ENCODE peak calls at places on chromosomes 4 and X, in seven cellular contexts. S, J, D, C, O, H and B are unnamed samples.

GRCh38 chr4:144399927-144400326 is 246.0 kb upstream of the HHIP start:
- DNase-seq in S (no peak), J (no peak), D (no peak), C (peak; percentile 96), O (no peak), H (peak; percentile 95), B (no peak)

GRCh38 chr4:123786159-123786915 is 389.7 kb downstream of the SPRY1 start:
- DNase-seq in S (no peak), J (no peak), D (no peak), C (peak; percentile 29), O (no peak), H (no peak), B (no peak)

GRCh38 chrX:37815366-37815765 is 32.0 kb downstream of the DYNLT3 start:
- DNase-seq in S (no peak), J (no peak), D (no peak), C (no peak), O (no peak), H (no peak), B (no peak)

GRCh38 chr4:77954690-77955089 is 92.1 kb downstream of the MRPL1 start:
- DNase-seq in S (no peak), J (no peak), D (no peak), C (no peak), O (no peak), H (no peak), B (no peak)

GRCh38 chrX:7689791-7690412 is 153.1 kb upstream of the VCX start:
- DNase-seq in S (no peak), J (no peak), D (no peak), C (no peak), O (no peak), H (peak; percentile 61), B (no peak)

GRCh38 chrX:104113237-104113965 is 1.1 kb downstream of the ZCCHC18 start:
- DNase-seq in S (no peak), J (no peak), D (peak; percentile 84), C (peak; percentile 49), O (peak; percentile 48), H (peak; percentile 53), B (no peak)

GRCh38 chr4:72817012-72817411 is 248.0 kb upstream of the ADAMTS3 start:
- DNase-seq in S (no peak), J (peak; percentile 31), D (no peak), C (peak; percentile 58), O (no peak), H (no peak), B (no peak)

GRCh38 chr4:44670466-44671199 is 7.6 kb upstream of the GUF1 start:
- DNase-seq in S (no peak), J (no peak), D (no peak), C (no peak), O (no peak), H (no peak), B (no peak)

GRCh38 chrX:124208675-124209074 is 123.8 kb upstream of the TEX13D start:
- DNase-seq in S (no peak), J (no peak), D (no peak), C (no peak), O (no peak), H (no peak), B (no peak)

GRCh38 chr4:152454398-152455011 is 81.4 kb downstream of the FBXW7 start:
- DNase-seq in S (no peak), J (no peak), D (no peak), C (peak; percentile 45), O (no peak), H (peak; percentile 24), B (no peak)

GRCh38 chr4:53586121-53586816 is 5.0 kb downstream of the LNX1 start:
- DNase-seq in S (no peak), J (peak; percentile 58), D (no peak), C (peak; percentile 79), O (no peak), H (peak; percentile 74), B (no peak)

GRCh38 chr4:64784125-64784524 is 374.9 kb upstream of the TECRL start:
- DNase-seq in S (no peak), J (no peak), D (no peak), C (peak; percentile 86), O (no peak), H (peak; percentile 37), B (no peak)

GRCh38 chr4:133316874-133317273 is 167.8 kb downstream of the PCDH10 start:
- DNase-seq in S (no peak), J (no peak), D (no peak), C (peak; percentile 56), O (no peak), H (peak; percentile 3), B (no peak)

GRCh38 chr4:1516881-1517480 is 110.7 kb upstream of the NKX1-1 start:
- DNase-seq in S (no peak), J (no peak), D (no peak), C (no peak), O (no peak), H (no peak), B (peak; percentile 43)

GRCh38 chrX:31459361-31459760 is 387.5 kb upstream of the FTHL17 start:
- DNase-seq in S (no peak), J (no peak), D (no peak), C (no peak), O (no peak), H (no peak), B (no peak)

GRCh38 chr4:127896069-127896468 is 15.4 kb downstream of the PLK4 start:
- DNase-seq in S (no peak), J (no peak), D (no peak), C (no peak), O (no peak), H (no peak), B (no peak)

GRCh38 chr4:133062851-133063250 is 86.2 kb upstream of the PCDH10 start:
- DNase-seq in S (no peak), J (no peak), D (no peak), C (peak; percentile 3), O (no peak), H (no peak), B (no peak)

GRCh38 chr4:24999392-25000104 is 31.2 kb downstream of the LGI2 start:
- DNase-seq in S (no peak), J (no peak), D (peak; percentile 46), C (no peak), O (no peak), H (no peak), B (no peak)

GRCh38 chr4:94390804-94391410 is 48.3 kb upstream of the HPGDS start:
- DNase-seq in S (no peak), J (no peak), D (no peak), C (peak; percentile 16), O (no peak), H (no peak), B (no peak)

DNA sequence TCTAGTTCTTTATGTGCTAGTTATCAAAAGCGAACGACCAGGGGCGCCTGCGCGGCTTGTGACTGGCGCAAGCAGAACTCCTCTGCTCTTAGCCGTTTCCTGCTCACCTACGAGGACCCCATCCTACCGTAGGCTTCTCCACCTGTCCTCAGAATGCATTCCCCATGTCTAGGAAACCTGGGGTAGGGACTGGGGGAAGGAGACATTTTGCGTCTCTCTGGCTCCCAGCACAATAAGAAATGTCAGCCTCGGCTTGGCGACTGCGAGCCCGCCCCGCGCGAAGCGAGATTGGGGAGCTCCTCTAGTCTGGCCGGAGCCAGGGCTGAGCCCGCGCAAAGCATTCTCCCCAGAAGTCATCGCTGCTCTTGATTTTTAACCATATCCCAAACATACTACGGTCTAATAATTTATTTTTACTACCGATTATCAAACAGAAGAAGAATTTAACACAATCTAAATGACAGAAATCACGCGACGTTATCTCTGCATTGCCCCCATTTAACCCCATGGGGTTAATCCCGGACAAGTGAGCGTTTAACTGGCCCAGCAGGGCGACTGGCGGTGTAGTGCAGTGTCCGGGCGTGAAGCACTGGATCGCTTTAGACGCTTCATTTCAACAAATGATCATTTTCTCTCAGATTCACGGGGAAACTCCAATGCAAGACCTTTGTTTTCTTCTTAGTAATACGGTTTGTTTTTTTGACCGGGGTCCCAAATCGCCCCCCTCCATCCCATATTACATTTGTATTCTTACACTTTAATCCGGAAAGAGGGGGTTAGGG is 7.9 kb upstream of the PITX2 start:
- DNase-seq in S (no peak), J (no peak), D (no peak), C (no peak), O (no peak), H (no peak), B (no peak)
- TF ChIP-seq CTCF in S (no peak), J (no peak), D (no peak), C (no peak), O (no peak), H (no peak), B (no peak)

DNA sequence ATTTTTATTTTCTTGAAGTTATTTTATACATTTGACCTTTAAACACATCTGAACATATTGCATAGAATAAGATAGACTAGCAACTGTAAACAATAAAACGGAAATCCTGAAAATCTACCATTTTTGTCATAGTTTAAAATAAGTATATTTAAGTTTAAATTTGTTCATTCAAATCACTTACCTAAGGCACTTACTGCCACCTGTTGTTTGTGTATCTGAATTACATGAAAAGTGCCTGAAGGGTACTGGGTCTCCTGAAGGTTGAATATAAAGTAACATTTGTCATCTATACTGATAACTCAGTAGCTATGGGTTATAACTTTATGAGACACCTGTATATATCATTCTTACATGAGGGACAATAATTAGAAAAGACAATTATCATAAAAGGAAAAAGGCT is 38.6 kb downstream of the TRPC5 start:
- DNase-seq in S (no peak), J (no peak), D (peak; percentile 44), C (no peak), O (no peak), H (no peak), B (no peak)
- TF ChIP-seq CTCF in S (no peak), J (no peak), D (peak; percentile 4), C (no peak), O (no peak), H (peak; percentile 34), B (no peak)

DNA sequence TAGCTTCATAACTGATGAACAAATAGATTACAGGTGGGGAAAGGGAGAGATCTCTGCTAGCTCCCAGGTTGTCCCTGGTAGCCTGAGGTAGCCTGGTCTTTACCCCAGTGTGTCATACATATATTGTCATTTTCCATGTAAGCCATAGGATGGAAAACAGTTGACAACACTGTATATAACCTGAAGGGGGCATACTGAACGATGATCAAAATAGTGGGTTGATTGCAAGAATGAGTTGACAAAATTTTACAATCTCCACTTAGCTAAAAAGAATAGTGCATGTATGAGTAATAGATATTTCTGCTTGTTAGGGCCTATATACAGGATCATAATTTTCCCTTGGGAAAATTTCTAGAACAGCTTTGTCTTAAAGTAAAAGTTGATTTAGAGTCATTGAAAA is 304.1 kb upstream of the HAND2 start:
- DNase-seq in S (no peak), J (no peak), D (no peak), C (no peak), O (no peak), H (no peak), B (no peak)
- TF ChIP-seq CTCF in S (no peak), J (no peak), D (peak; percentile 23), C (no peak), O (no peak), H (peak; percentile 13), B (no peak)

GRCh38 chr4:147578057-147578476 is 39.1 kb upstream of the TMEM184C start:
- DNase-seq in S (no peak), J (peak; percentile 66), D (no peak), C (peak; percentile 94), O (no peak), H (peak; percentile 98), B (no peak)
- TF ChIP-seq CTCF in S (no peak), J (no peak), D (no peak), C (no peak), O (no peak), H (no peak), B (no peak)